ENCODE peak calls at places on chromosome 12, in five cellular contexts. J is neuronal stem cell, T is H9, G is IMR-90, Z is H1. R is an unnamed sample.
A peak's percentile ranks its signal among the peaks of the same experiment; 100 is the strongest.

GRCh38 chr12:80400591-80400991 is 43.4 kb upstream of the PTPRQ start:
- DNase-seq in J (no peak), T (peak; percentile 64), G (no peak), Z (no peak), R (peak; percentile 10)

GRCh38 chr12:12612403-12612802 is 727 bp downstream of the CREBL2 start:
- DNase-seq in J (peak; percentile 15), T (no peak), G (peak; percentile 80), Z (no peak), R (peak; percentile 78)

GRCh38 chr12:109764123-109764522 is 50.5 kb downstream of the FAM222A start:
- DNase-seq in J (no peak), T (peak; percentile 37), G (no peak), Z (no peak), R (peak; percentile 41)

GRCh38 chr12:24931666-24932405 is 17.1 kb downstream of the BCAT1 start:
- DNase-seq in J (no peak), T (no peak), G (peak; percentile 43), Z (no peak), R (no peak)

GRCh38 chr12:121214855-121215745 is 5.2 kb downstream of the P2RX4 start:
- DNase-seq in J (no peak), T (no peak), G (peak; percentile 97), Z (no peak), R (no peak)

GRCh38 chr12:3061129-3061857 is 15.9 kb upstream of the TSPAN9 start:
- DNase-seq in J (no peak), T (no peak), G (peak; percentile 48), Z (no peak), R (no peak)

GRCh38 chr12:116420476-116420875 is 138.7 kb upstream of the MAP1LC3B2 start:
- DNase-seq in J (no peak), T (no peak), G (no peak), Z (no peak), R (no peak)

GRCh38 chr12:11584213-11584855 is 65.1 kb upstream of the ETV6 start:
- DNase-seq in J (no peak), T (no peak), G (no peak), Z (no peak), R (no peak)

GRCh38 chr12:66633676-66634075 is 45.2 kb downstream of the GRIP1 start:
- DNase-seq in J (no peak), T (no peak), G (no peak), Z (no peak), R (no peak)

GRCh38 chr12:123336530-123336929 is 28.1 kb downstream of the SBNO1 start:
- DNase-seq in J (no peak), T (no peak), G (no peak), Z (no peak), R (no peak)

GRCh38 chr12:25730489-25731349 is 177.6 kb upstream of the LMNTD1 start:
- DNase-seq in J (no peak), T (no peak), G (no peak), Z (no peak), R (peak; percentile 89)

GRCh38 chr12:115583591-115583990 is 693.9 kb downstream of the MED13L start:
- DNase-seq in J (no peak), T (no peak), G (no peak), Z (no peak), R (no peak)

GRCh38 chr12:102478416-102479098 is 1.8 kb downstream of the IGF1 start:
- DNase-seq in J (peak; percentile 20), T (peak; percentile 47), G (no peak), Z (no peak), R (peak; percentile 84)

GRCh38 chr12:130254476-130255276 is 83.0 kb upstream of the PIWIL1 start:
- DNase-seq in J (peak; percentile 11), T (no peak), G (no peak), Z (no peak), R (no peak)

GRCh38 chr12:108712164-108712924 is 19.0 kb downstream of the CORO1C start:
- DNase-seq in J (no peak), T (peak; percentile 51), G (no peak), Z (no peak), R (no peak)

GRCh38 chr12:84034891-84035290 is 877.7 kb downstream of the SLC6A15 start:
- DNase-seq in J (no peak), T (no peak), G (peak; percentile 6), Z (no peak), R (no peak)

GRCh38 chr12:106135781-106136180 is 3.0 kb downstream of the NUAK1 start:
- DNase-seq in J (no peak), T (no peak), G (peak; percentile 55), Z (no peak), R (no peak)

GRCh38 chr12:53478865-53479264 is 20.4 kb downstream of the MAP3K12 start:
- DNase-seq in J (no peak), T (no peak), G (no peak), Z (no peak), R (no peak)

GRCh38 chr12:106179086-106179485 is 40.3 kb upstream of the NUAK1 start:
- DNase-seq in J (peak; percentile 11), T (no peak), G (no peak), Z (no peak), R (no peak)

GRCh38 chr12:24617471-24617870 is 331.4 kb downstream of the BCAT1 start:
- DNase-seq in J (no peak), T (no peak), G (peak; percentile 77), Z (no peak), R (peak; percentile 87)

GRCh38 chr12:27822076-27822712 is 42.2 kb upstream of the MANSC4 start:
- DNase-seq in J (no peak), T (no peak), G (peak; percentile 97), Z (no peak), R (no peak)

GRCh38 chr12:88998421-88998820 is 353.9 kb downstream of the DUSP6 start:
- DNase-seq in J (no peak), T (no peak), G (peak; percentile 10), Z (no peak), R (no peak)

GRCh38 chr12:28799337-28799736 is 349.7 kb upstream of the FAR2 start:
- DNase-seq in J (no peak), T (no peak), G (no peak), Z (no peak), R (no peak)

GRCh38 chr12:100741084-100741711 is 53.4 kb upstream of the ANO4 start:
- DNase-seq in J (no peak), T (no peak), G (peak; percentile 37), Z (no peak), R (peak; percentile 45)

GRCh38 chr12:99498756-99499155 is 148.8 kb upstream of the GARIN6 start:
- DNase-seq in J (no peak), T (peak; percentile 27), G (peak; percentile 42), Z (peak; percentile 23), R (peak; percentile 94)

GRCh38 chr12:90510948-90511347 is 444.0 kb downstream of the CCER1 start:
- DNase-seq in J (no peak), T (no peak), G (peak; percentile 76), Z (no peak), R (no peak)
- H4K8ac ChIP-seq in J (no peak overlapping the region), T (no peak overlapping the region), G (no peak overlapping the region), Z (no peak overlapping the region), R (no peak overlapping the region)

GRCh38 chr12:47819902-47820630 is at the start of gene HDAC7:
- DNase-seq in J (peak; percentile 72), T (peak; percentile 89), G (peak; percentile 72), Z (no peak), R (peak; percentile 95)

GRCh38 chr12:47819544-47819901 is 180 bp downstream of the HDAC7 start:
- DNase-seq in J (no peak), T (no peak), G (no peak), Z (no peak), R (no peak)

GRCh38 chr12:47821346-47821706 is 1.6 kb upstream of the HDAC7 start:
- DNase-seq in J (no peak), T (no peak), G (no peak), Z (no peak), R (no peak)

GRCh38 chr12:47822386-47822785 is 2.7 kb upstream of the HDAC7 start:
- DNase-seq in J (no peak), T (no peak), G (no peak), Z (no peak), R (no peak)

GRCh38 chr12:47820631-47821345 is 1.1 kb upstream of the HDAC7 start:
- DNase-seq in J (peak; percentile 92), T (peak; percentile 90), G (peak; percentile 95), Z (no peak), R (peak; percentile 99)
- H3K4ac ChIP-seq in J (no peak overlapping the region), T (no peak overlapping the region), G (peak overlapping the region; percentile 99), Z (peak overlapping the region; percentile 93), R (peak overlapping the region; percentile 96)

GRCh38 chr12:38139456-38139855 is 177.1 kb upstream of the ALG10B start:
- DNase-seq in J (no peak), T (no peak), G (no peak), Z (no peak), R (no peak)
- H4K8ac ChIP-seq in J (no peak overlapping the region), T (no peak overlapping the region), G (no peak overlapping the region), Z (no peak overlapping the region), R (no peak overlapping the region)

DNA sequence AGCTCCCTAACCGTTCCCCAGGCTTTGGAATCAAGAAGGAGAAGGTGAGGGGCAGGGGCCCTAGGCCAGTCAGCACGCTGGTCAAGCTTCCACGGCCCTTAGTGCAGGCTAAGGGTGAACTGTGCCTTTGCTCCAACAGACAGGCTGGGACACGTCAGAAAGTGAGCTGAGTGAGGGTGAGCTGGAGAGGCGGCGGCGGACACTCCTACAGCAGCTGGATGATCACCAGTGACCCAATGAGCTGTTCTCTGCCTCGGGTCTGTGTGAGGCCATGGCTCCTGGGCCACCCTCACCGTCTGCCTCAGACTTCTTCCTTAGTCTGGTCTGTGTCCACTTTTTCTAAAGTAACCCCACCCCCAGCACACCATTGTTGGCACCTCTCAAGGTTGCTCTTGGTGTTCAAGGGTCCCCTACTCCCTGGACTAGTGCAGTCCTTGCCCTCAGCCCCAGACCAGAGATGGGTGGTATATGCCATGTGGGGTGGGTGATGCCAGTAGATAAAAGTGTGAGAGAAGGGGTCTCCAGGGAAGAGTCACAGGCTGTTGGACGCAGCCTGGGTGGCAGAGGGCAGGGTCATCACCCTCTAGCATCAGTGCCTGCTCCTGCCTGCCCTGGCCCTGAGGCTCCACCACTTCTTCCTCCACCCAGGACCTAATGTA is 20.7 kb downstream of the PRPF40B start:
- DNase-seq in J (no peak), T (no peak), G (no peak), Z (no peak), R (no peak)
- H3K4ac ChIP-seq in J (no peak overlapping the region), T (no peak overlapping the region), G (no peak overlapping the region), Z (no peak overlapping the region), R (no peak overlapping the region)

DNA sequence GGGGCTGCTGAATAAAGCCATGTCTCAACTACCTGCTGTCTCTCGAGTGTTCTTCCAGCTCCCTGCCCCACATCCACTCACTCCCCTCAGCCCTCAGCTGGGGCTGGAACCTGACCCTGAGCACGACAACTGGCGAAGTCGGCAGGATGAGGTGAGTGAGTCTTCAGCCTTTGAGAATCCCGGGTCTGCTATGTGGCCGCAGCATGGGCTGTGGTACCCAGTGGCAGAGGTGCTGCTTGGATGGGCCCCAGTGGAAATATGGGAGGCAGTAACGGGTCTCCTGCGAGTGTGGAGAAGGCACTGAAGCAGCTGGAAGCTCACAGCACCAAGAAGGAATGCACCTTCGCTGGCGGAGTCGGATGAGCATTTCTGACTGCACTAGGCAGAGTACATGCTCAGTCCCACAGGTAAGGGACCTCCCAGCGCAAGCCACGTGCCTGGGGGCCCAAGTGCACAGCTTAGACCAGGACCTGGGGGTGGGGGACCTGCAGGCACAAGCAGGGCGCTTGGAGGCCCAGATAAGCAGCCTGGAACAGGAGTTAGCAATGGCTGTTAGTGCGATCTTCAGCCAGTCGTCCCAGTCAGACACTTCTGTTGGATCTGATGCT is 95.5 kb upstream of the TMPO start:
- DNase-seq in J (no peak), T (no peak), G (no peak), Z (no peak), R (no peak)
- H4K8ac ChIP-seq in J (no peak overlapping the region), T (no peak overlapping the region), G (no peak overlapping the region), Z (no peak overlapping the region), R (no peak overlapping the region)

GRCh38 chr12:50610171-50610570 is 105.4 kb downstream of the DIP2B start:
- DNase-seq in J (no peak), T (no peak), G (no peak), Z (no peak), R (no peak)
- H3K4ac ChIP-seq in J (no peak overlapping the region), T (no peak overlapping the region), G (no peak overlapping the region), Z (no peak overlapping the region), R (no peak overlapping the region)

GRCh38 chr12:1593232-1594044 is 943 bp downstream of the FBXL14 start:
- DNase-seq in J (no peak), T (peak; percentile 75), G (no peak), Z (no peak), R (peak; percentile 60)
- H4K8ac ChIP-seq in J (peak overlapping the region; percentile 92), T (no peak overlapping the region), G (no peak overlapping the region), Z (peak overlapping the region; percentile 46), R (no peak overlapping the region)

R was measured in mesendoderm.